ENCODE peak calls at places on chromosomes 6 and 20, in nine cellular contexts. Z is DND-41; B is mesendoderm; U is CD8-positive, alpha-beta memory T cell; T is neural progenitor cell; V is H7; H is heart right ventricle; I is GM23248; O is psoas muscle. Y is an unnamed sample. For H3K36me3, the result is how much of the 10 kb centered on the place peaks cover.

GRCh38 chr6:151387581-151387980 is 3.8 kb downstream of the ZBTB2 start:
- DNase-seq in B (no peak), U (no peak), T (no peak), Z (no peak), H (no peak), I (peak), V (no peak), O (no peak), Y (no peak)

GRCh38 chr6:28866342-28867077 is 57.3 kb downstream of the TRIM27 start:
- DNase-seq in O (peak), V (peak), H (peak), Z (peak), B (peak), I (peak), U (peak), T (peak), Y (peak)

GRCh38 chr6:77457720-77458349 is 5.5 kb downstream of the HTR1B start:
- DNase-seq in T (peak), U (no peak), I (peak), O (peak), V (peak), B (peak), H (peak), Z (peak), Y (no peak)

GRCh38 chr6:14728396-14729024 is 517.4 kb upstream of the JARID2 start:
- DNase-seq in U (no peak), H (no peak), O (peak), Z (no peak), T (no peak), B (no peak), I (peak), V (no peak), Y (no peak)

GRCh38 chr20:50521221-50521642 is 11.0 kb downstream of the PTPN1 start:
- DNase-seq in Z (no peak), V (no peak), O (no peak), B (no peak), U (no peak), H (no peak), I (peak), T (no peak), Y (no peak)

GRCh38 chr20:46905364-46906125 is 10.9 kb downstream of the EYA2 start:
- DNase-seq in H (no peak), I (peak), V (no peak), B (no peak), U (no peak), Z (no peak), O (peak), T (no peak), Y (no peak)

GRCh38 chr6:35411066-35411465 is 41.1 kb upstream of the FANCE start:
- DNase-seq in U (no peak), H (no peak), V (no peak), O (no peak), Z (no peak), I (no peak), T (no peak), B (no peak), Y (no peak)

GRCh38 chr20:38997622-38998021 is 35.5 kb downstream of the DHX35 start:
- DNase-seq in O (no peak), B (peak), V (no peak), Z (peak), T (no peak), U (no peak), I (no peak), H (no peak), Y (peak)

GRCh38 chr20:25275813-25276532 is 28.1 kb downstream of the PYGB start:
- DNase-seq in T (no peak), V (peak), I (no peak), H (no peak), B (no peak), Z (no peak), U (no peak), O (peak), Y (no peak)
- H3K4me3 ChIP-seq in T (no peak), V (no peak), I (no peak), H (no peak), B (no peak), Z (no peak), U (no peak), O (no peak), Y (no peak)

DNA sequence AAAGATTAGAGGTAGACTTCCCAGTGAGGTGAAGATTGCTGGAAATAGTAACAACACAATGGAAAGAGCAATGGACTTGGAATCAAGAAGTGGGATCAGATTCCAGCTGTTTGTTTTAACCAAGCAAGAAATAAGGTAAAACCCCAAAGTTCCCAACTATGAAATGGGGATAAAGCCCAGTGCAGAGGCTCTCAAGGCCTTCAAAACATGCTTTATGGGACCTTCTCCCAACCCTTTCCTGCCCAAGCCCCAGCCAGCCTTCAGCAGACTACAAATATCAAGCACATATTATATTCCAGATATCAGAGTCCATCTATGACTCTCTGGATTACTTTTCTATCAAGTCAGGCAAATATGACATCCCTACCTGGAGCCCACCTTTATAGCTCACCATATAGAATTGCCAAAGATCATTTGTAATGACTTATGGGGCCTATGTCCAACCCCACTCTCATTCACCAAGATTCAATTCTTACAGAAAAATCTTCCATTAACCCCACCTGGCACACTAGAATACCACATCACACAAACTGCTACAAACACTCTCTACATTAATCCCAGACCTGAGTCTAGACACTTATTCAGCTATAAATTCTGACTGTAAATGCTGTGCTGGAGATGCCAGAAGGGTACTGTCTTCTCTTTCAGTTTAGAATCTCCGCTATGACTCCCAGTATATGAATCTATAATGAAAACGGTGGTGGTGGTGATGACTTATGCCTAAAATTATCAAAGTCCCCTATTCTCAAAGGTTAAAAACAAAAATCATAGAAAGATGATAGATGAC is 6.1 kb downstream of the DDX39B start:
- DNase-seq in V (no peak), H (no peak), O (no peak), B (no peak), I (no peak), T (no peak), U (no peak), Z (no peak), Y (no peak)
- H3K36me3 ChIP-seq in V (half or more), H (half or more), O (under half), B (half or more), I (half or more), T (half or more), U (half or more), Z (half or more), Y (half or more)

DNA sequence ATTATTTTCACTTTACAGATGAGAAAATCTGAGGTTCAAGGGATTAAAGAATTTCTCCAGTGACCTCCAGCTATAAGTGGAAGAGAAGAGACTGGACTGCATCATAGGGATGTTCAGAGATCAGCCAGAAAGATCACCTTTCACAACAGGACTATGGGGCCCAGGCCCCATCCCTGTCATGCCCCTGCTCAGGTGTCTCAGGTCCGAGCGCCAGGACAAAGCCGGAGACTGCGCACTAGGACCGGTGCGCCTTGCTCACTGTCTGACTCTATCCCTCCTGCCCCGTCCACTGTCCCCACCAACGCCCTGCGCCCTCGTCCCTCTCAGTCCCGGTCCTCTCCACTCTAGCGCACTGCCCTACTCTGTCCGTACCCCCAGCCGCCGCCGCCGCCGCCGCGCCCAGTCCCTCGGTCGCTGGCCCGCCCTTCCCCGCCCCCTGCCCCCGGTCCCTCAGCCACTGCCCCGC is 548 bp upstream of the RAD21L1 start:
- DNase-seq in I (no peak), T (no peak), V (no peak), O (no peak), Z (no peak), U (no peak), B (no peak), H (no peak), Y (no peak)
- H3K4me3 ChIP-seq in I (peak), T (peak), V (peak), O (peak), Z (no peak), U (no peak), B (peak), H (peak), Y (no peak)

DNA sequence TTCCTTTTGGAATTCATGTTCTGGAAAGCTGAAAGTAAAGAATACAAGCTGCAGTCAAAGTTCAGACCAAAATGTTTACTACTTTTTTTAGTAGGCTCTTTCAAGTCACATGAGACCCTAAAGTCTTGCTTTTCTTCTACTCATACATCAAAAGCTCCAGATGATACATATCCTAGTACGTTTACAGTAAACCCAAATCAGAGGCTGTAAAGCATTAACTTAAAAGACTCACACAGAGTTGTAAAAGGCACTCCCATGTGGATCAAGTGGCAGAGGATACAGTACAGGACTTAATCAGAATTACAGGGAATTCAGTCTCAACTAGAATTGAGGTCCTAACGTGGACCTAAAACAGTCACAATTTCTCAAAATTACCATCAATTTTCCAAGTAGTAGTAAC is 40.7 kb downstream of the STK38 start:
- DNase-seq in I (no peak), T (no peak), B (no peak), H (no peak), U (no peak), Z (no peak), O (no peak), V (no peak), Y (no peak)
- H3K36me3 ChIP-seq in I (under half), T (under half), B (under half), H (half or more), U (under half), Z (half or more), O (under half), V (under half), Y (half or more)

GRCh38 chr20:10539818-10540553 is 104.9 kb downstream of the SLX4IP start:
- DNase-seq in H (no peak), Z (no peak), T (no peak), I (no peak), B (no peak), V (no peak), U (no peak), O (no peak), Y (no peak)
- H3K4me3 ChIP-seq in H (no peak), Z (no peak), T (no peak), I (no peak), B (no peak), V (no peak), U (no peak), O (no peak), Y (no peak)

GRCh38 chr6:24856954-24857670 is 58.4 kb upstream of the ARMH2 start:
- DNase-seq in I (no peak), O (no peak), H (no peak), B (no peak), U (no peak), V (no peak), Z (no peak), T (no peak), Y (no peak)

GRCh38 chr6:24858154-24858801 is 59.6 kb upstream of the ARMH2 start:
- DNase-seq in U (peak), T (no peak), O (no peak), B (no peak), Z (no peak), H (no peak), V (no peak), I (peak), Y (peak)

GRCh38 chr6:24856246-24856599 is 57.5 kb upstream of the ARMH2 start:
- DNase-seq in H (no peak), O (no peak), V (no peak), Z (no peak), I (no peak), B (no peak), T (no peak), U (no peak), Y (no peak)

GRCh38 chr6:24854077-24854670 is 55.5 kb upstream of the ARMH2 start:
- DNase-seq in V (no peak), Z (no peak), T (no peak), O (no peak), U (no peak), B (no peak), H (no peak), I (no peak), Y (no peak)

DNA sequence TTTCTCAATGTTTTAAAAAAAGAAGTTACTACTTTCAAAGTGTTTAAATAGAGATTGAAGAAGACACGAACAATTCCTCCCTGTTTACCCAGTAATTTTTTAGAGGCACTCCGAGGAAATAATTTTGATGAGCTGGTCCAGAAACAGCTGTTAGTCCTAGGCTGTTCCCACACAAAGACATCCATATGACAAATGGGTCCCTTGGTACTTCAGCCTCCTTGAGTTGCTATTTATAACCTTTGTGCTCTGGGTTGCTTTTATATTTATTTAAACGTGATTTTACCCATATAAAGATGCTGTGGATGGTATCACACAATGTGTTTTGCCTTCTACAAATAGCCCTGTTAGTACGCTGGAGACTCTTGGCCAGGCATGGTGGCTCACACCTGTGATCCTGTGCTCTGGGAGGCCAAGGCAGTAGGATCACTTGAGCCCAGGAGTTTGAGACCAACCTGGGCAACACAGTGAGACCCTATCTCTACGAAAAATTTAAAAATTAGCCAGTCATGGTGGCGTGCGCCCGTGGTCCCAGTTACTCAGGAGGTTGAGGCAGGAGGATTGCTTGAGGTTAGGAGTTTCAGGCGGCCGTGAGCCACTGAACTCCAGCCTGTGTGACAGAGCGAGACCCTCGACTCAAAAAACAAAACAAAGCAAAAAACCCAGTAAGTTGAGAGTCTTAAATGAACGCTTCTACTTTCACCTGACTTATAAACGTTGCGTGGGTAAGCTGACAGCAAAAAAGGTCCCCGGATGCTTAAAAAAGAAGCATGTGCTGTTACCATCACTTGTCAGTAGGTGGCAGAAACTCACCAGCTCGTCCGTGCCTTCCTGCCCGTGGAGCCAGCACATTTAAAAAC is 56.9 kb upstream of the ARMH2 start:
- DNase-seq in U (peak), I (peak), H (peak), O (peak), Z (peak), V (peak), T (peak), B (peak), Y (peak)
- H3K36me3 ChIP-seq in U (half or more), I (under half), H (half or more), O (under half), Z (half or more), V (under half), T (under half), B (under half), Y (half or more)

GRCh38 chr6:56938634-56939294 is 16.1 kb upstream of the BEND6 start:
- DNase-seq in Z (no peak), I (peak), T (no peak), O (no peak), V (no peak), U (no peak), H (no peak), B (peak), Y (no peak)
- H3K4me3 ChIP-seq in Z (no peak), I (peak), T (no peak), O (no peak), V (no peak), U (no peak), H (no peak), B (no peak), Y (no peak)

DNA sequence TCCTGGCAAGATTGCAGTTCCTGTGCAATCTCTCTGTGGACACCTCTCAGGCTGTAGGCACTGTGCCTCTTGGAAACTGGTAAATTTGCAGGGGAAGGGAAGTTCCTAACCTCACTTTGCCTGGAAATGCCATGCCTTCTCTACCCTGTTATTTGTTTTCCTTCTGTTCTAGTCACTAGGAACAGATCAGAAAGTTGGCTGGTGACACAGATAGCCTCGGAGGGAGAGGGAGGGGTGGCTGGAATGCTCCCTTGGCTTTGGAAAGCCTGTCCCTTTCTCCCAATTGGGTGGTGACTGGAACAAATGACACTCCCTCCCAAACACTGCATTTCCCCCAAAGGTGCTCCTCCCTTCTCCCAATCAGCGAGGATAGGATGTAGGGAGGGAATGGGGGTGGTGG is 131.5 kb upstream of the F13A1 start:
- DNase-seq in T (no peak), B (peak), V (no peak), U (no peak), H (no peak), O (no peak), Z (no peak), I (no peak), Y (no peak)
- H3K36me3 ChIP-seq in T (under half), B (under half), V (under half), U (under half), H (under half), O (under half), Z (under half), I (under half), Y (under half)

DNA sequence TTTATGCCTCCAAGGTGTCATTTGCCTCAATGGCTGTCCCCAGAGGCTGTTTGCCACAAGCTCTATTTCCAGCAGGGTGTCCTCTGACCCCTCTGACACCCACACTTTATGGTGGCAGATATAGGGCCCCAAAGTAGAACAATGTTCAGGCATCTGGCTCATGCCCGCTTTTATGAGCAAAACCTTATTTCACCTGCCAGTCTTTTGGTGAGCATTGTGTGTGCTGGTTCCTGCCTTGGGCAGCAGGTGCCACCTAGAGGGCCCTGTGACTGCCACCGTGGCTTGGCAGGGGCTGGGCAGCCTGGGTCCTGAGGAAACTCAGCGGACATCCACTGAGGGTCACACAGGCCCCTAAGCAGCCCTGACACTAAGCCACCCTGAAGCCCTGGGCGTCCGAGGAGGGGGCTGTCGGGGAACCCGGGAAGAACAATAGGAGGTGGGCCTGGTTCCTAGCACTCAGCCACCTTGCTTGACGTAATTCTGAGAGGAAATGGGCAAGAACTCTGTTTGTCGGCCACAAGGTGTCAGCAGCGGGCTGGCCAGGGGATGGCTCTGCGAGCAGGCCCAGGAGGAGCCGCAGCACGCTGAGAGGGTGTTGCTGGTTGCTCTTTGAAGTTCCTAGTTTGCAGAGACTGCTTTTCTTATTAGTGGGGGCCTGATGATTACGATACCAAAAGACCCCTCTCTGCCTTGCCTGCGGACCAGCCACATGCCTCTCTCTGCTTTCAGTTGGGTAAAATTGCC is 148.9 kb downstream of the SCML4 start:
- DNase-seq in H (peak), Z (peak), U (peak), V (peak), B (peak), I (peak), T (peak), O (peak), Y (peak)
- H3K4me3 ChIP-seq in H (no peak), Z (no peak), U (no peak), V (no peak), B (no peak), I (no peak), T (peak), O (peak), Y (peak)

GRCh38 chr6:33443619-33444504 is 10.5 kb upstream of the ZBTB9 start:
- DNase-seq in O (no peak), Z (no peak), U (no peak), V (peak), I (no peak), T (no peak), H (no peak), B (no peak), Y (no peak)
- H3K36me3 ChIP-seq in O (under half), Z (half or more), U (under half), V (half or more), I (under half), T (under half), H (half or more), B (under half), Y (half or more)